ENCODE peak calls at places on chromosomes 2 and 18, in four cellular contexts. One of them, this sample, is unnamed.

GRCh38 chr2:10712186-10712809 is 9.1 kb upstream of the ATP6V1C2 start:
- DNase-seq in A549: no peak
- DNase-seq in HepG2: no peak
- DNase-seq in GM12878: no peak
- DNase-seq in this sample: peak

GRCh38 chr18:46793565-46793964 is 36.7 kb upstream of the ST8SIA5 start:
- DNase-seq in A549: no peak
- DNase-seq in HepG2: no peak
- DNase-seq in GM12878: no peak
- DNase-seq in this sample: no peak

GRCh38 chr2:241508240-241508509 is 209 bp downstream of the STK25 start:
- DNase-seq in A549: no peak
- DNase-seq in HepG2: no peak
- DNase-seq in GM12878: no peak
- DNase-seq in this sample: no peak

GRCh38 chr2:119826370-119826961 is 66.7 kb downstream of the PTPN4 start:
- DNase-seq in A549: peak
- DNase-seq in HepG2: peak
- DNase-seq in GM12878: no peak
- DNase-seq in this sample: peak

GRCh38 chr2:163778045-163778753 is 42.4 kb upstream of the FIGN start:
- DNase-seq in A549: peak
- DNase-seq in HepG2: no peak
- DNase-seq in GM12878: no peak
- DNase-seq in this sample: no peak

GRCh38 chr18:31250902-31251301 is 67.1 kb upstream of the DSG1 start:
- DNase-seq in A549: no peak
- DNase-seq in HepG2: no peak
- DNase-seq in GM12878: no peak
- DNase-seq in this sample: no peak

GRCh38 chr2:160916300-160916699 is 243.9 kb upstream of the TANK start:
- DNase-seq in A549: no peak
- DNase-seq in HepG2: no peak
- DNase-seq in GM12878: no peak
- DNase-seq in this sample: no peak

GRCh38 chr2:12037301-12037700 is 290.9 kb downstream of the LPIN1 start:
- DNase-seq in A549: no peak
- DNase-seq in HepG2: no peak
- DNase-seq in GM12878: no peak
- DNase-seq in this sample: no peak

GRCh38 chr2:111094686-111095085 is 26.0 kb upstream of the BCL2L11 start:
- DNase-seq in A549: no peak
- DNase-seq in HepG2: no peak
- DNase-seq in GM12878: no peak
- DNase-seq in this sample: no peak

GRCh38 chr18:79394438-79395307 is 1.1 kb upstream of the NFATC1 start:
- DNase-seq in A549: peak
- DNase-seq in HepG2: no peak
- DNase-seq in GM12878: no peak
- DNase-seq in this sample: no peak

GRCh38 chr18:23232331-23232730 is 97.0 kb downstream of the CABLES1 start:
- DNase-seq in A549: no peak
- DNase-seq in HepG2: no peak
- DNase-seq in GM12878: peak
- DNase-seq in this sample: no peak

GRCh38 chr2:234630676-234631350 is 133.9 kb upstream of the ARL4C start:
- DNase-seq in A549: no peak
- DNase-seq in HepG2: no peak
- DNase-seq in GM12878: no peak
- DNase-seq in this sample: no peak

GRCh38 chr2:46816846-46817726 is 98.5 kb downstream of the MCFD2 start:
- DNase-seq in A549: no peak
- DNase-seq in HepG2: no peak
- DNase-seq in GM12878: no peak
- DNase-seq in this sample: no peak

GRCh38 chr2:18396328-18396727 is 164.1 kb downstream of the RDH14 start:
- DNase-seq in A549: no peak
- DNase-seq in HepG2: no peak
- DNase-seq in GM12878: no peak
- DNase-seq in this sample: no peak

GRCh38 chr18:79899609-79900435 is 51.6 kb downstream of the SLC66A2 start:
- DNase-seq in A549: no peak
- DNase-seq in HepG2: no peak
- DNase-seq in GM12878: no peak
- DNase-seq in this sample: no peak

GRCh38 chr2:44582363-44583008 is 220.7 kb downstream of the CAMKMT start:
- DNase-seq in A549: no peak
- DNase-seq in HepG2: no peak
- DNase-seq in GM12878: no peak
- DNase-seq in this sample: peak

GRCh38 chr18:10406172-10406663 is 48.2 kb upstream of the APCDD1 start:
- DNase-seq in A549: no peak
- DNase-seq in HepG2: no peak
- DNase-seq in GM12878: no peak
- DNase-seq in this sample: no peak

GRCh38 chr18:62434798-62435197 is 88.0 kb upstream of the ZCCHC2 start:
- DNase-seq in A549: no peak
- DNase-seq in HepG2: no peak
- DNase-seq in GM12878: no peak
- DNase-seq in this sample: no peak

GRCh38 chr18:44130365-44130942 is 550.2 kb upstream of the SETBP1 start:
- DNase-seq in A549: peak
- DNase-seq in HepG2: peak
- DNase-seq in GM12878: no peak
- DNase-seq in this sample: peak

GRCh38 chr2:71884303-71885042 is 263.2 kb downstream of the CYP26B1 start:
- DNase-seq in A549: peak
- DNase-seq in HepG2: no peak
- DNase-seq in GM12878: no peak
- DNase-seq in this sample: peak

GRCh38 chr2:105399207-105399861 is 483 bp upstream of the FHL2 start:
- DNase-seq in A549: no peak
- DNase-seq in HepG2: no peak
- DNase-seq in GM12878: no peak
- DNase-seq in this sample: no peak

GRCh38 chr2:236584521-236585384 is 15.1 kb downstream of the ACKR3 start:
- DNase-seq in A549: no peak
- DNase-seq in HepG2: no peak
- DNase-seq in GM12878: no peak
- DNase-seq in this sample: no peak

GRCh38 chr2:25286723-25287483 is 54.8 kb downstream of the DNMT3A start:
- DNase-seq in A549: no peak
- DNase-seq in HepG2: no peak
- DNase-seq in GM12878: no peak
- DNase-seq in this sample: no peak

GRCh38 chr2:168889635-168890005 is 610 bp downstream of the SPC25 start:
- DNase-seq in A549: no peak
- DNase-seq in HepG2: peak
- DNase-seq in GM12878: no peak
- DNase-seq in this sample: peak

GRCh38 chr2:65374555-65374954 is 57.8 kb downstream of the SPRED2 start:
- DNase-seq in A549: no peak
- DNase-seq in HepG2: no peak
- DNase-seq in GM12878: no peak
- DNase-seq in this sample: no peak

GRCh38 chr2:65375723-65376122 is 56.7 kb downstream of the SPRED2 start:
- DNase-seq in A549: no peak
- DNase-seq in HepG2: no peak
- DNase-seq in GM12878: no peak
- DNase-seq in this sample: no peak

GRCh38 chr2:65372619-65373018 is 59.8 kb downstream of the SPRED2 start:
- DNase-seq in A549: no peak
- DNase-seq in HepG2: no peak
- DNase-seq in GM12878: no peak
- DNase-seq in this sample: no peak

GRCh38 chr2:65373365-65373918 is 59.0 kb downstream of the SPRED2 start:
- DNase-seq in A549: peak
- DNase-seq in HepG2: peak
- DNase-seq in GM12878: no peak
- DNase-seq in this sample: no peak

DNA sequence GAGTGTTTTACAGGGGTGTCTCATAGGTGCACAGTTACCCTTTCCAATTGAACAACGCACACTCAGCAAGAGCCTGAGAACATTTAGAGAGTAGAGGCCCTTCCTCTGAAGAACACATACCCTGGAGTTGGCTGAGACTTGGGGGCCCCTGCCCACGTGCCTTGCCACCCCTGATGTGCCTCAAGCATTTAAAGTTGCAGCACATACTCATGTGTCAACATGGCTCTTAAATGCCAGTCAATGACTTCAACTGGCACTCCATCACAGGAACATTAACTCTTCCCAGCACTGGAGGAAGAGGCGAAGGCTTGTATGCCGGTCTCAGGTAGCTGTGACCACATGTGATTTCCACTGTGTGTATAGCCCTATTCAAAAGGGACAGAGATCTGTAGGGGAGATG is 57.4 kb downstream of the SPRED2 start:
- DNase-seq in A549: no peak
- DNase-seq in HepG2: no peak
- DNase-seq in GM12878: no peak
- DNase-seq in this sample: no peak
- H3K4me3 ChIP-seq in A549: no peak
- H3K4me3 ChIP-seq in HepG2: no peak
- H3K4me3 ChIP-seq in GM12878: no peak
- H3K4me3 ChIP-seq in this sample: no peak

DNA sequence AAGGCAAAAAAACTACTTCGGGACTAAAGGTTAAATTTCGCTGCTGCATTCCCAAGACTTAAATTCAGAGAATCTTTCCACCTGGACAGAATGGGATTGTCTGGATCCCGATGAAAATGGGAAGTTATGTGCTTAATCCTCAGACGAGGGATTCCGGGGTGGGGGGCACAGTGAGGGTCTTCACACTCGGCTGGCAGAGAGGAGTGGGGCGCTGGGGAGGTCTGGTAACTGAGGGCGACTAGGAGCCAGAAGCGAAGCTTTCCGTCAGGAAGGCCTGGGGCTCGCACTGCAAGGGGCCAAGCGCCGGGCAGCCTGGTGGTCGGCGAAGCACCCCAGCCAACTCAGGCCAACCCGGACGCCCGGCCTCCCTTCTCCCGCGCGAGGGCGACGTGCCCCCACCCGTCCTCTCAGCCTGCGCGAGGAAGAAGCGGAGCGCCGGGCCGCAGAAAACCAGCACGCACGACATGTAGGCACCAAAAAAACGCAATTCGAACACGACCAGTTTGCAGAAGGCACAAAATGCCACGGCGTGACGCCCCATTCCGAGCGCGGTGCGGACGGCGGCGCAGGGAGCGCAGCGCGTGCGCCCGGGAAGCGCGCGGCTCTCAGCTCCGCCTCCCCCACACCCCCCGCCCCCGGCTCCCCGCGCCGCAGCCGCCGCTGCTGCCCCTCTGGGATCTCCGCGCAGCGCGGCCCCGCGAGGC is 188.1 kb downstream of the ZEB2 start:
- DNase-seq in A549: no peak
- DNase-seq in HepG2: no peak
- DNase-seq in GM12878: no peak
- DNase-seq in this sample: no peak
- TF ChIP-seq POLR2A in A549: peak
- TF ChIP-seq POLR2A in HepG2: peak
- TF ChIP-seq POLR2A in GM12878: no peak
- TF ChIP-seq POLR2A in this sample: peak

GRCh38 chr18:4068552-4069158 is 386.5 kb downstream of the DLGAP1 start:
- DNase-seq in A549: peak
- DNase-seq in HepG2: peak
- DNase-seq in GM12878: peak
- DNase-seq in this sample: peak

GRCh38 chr18:4058179-4058578 is 396.9 kb downstream of the DLGAP1 start:
- DNase-seq in A549: no peak
- DNase-seq in HepG2: no peak
- DNase-seq in GM12878: no peak
- DNase-seq in this sample: no peak

GRCh38 chr18:4069183-4069582 is 385.9 kb downstream of the DLGAP1 start:
- DNase-seq in A549: no peak
- DNase-seq in HepG2: no peak
- DNase-seq in GM12878: no peak
- DNase-seq in this sample: no peak

GRCh38 chr18:4060427-4061281 is 394.5 kb downstream of the DLGAP1 start:
- DNase-seq in A549: no peak
- DNase-seq in HepG2: no peak
- DNase-seq in GM12878: no peak
- DNase-seq in this sample: peak

DNA sequence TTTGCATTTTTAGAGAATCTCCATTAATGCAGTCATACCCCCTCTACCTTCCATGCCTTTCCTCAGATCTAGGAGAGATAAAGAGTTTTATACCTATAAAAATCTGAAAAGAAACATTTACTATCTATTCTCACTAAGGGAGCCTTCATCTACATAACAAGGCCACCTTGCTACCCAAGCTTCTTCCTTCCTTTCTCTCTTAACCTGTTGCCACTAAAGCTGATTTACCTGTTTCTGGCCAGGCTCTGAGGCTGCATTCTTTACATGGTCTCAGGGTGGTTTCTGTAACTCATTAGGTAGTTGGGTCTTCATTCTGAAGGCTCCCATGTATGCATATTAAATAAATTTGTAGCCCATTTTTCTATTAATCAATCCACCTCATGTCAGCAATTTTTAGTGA is 391.6 kb downstream of the DLGAP1 start:
- DNase-seq in A549: no peak
- DNase-seq in HepG2: no peak
- DNase-seq in GM12878: no peak
- DNase-seq in this sample: no peak
- TF ChIP-seq MYC in A549: no peak
- TF ChIP-seq MYC in HepG2: no peak
- TF ChIP-seq MYC in GM12878: no peak
- TF ChIP-seq MYC in this sample: no peak

DNA sequence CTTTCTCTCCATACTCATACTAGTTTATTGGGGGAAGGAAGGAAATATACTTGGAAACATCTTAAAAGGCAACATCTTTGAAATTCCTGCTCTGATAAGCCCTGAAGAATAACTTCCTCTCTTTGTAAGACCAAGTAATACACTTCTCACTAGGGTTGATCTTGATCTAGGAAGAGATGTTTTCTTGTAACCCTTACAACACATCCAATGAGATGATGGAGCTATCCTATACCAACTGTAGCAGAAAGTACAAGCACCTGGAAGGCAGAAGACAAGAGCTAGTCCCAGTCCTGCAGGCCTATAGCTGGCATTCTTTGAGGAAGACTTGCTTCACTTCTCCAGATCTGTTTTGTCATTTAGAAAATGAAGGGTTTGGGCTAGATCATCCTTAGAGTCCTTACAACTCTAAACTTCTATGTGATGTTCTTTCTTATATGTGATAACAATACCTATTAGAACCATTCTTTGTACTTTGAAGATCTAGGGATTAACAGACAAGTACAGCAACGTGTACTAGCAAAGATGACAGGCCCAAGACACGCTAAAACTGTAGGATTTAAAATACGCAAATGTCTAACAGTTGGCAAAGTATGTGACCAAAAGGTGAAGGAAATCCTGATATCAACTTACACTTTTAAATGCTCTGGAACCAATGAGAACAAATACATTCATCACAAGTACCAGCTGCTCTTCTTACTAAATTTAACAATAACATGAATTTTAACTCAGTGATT is 1.8 kb downstream of the ANKRD44 start:
- DNase-seq in A549: no peak
- DNase-seq in HepG2: no peak
- DNase-seq in GM12878: no peak
- DNase-seq in this sample: peak
- H3K4me3 ChIP-seq in A549: no peak
- H3K4me3 ChIP-seq in HepG2: no peak
- H3K4me3 ChIP-seq in GM12878: peak
- H3K4me3 ChIP-seq in this sample: peak

This sample was measured in NB4.